ENCODE peak calls at places on chromosome 10, in ten cellular contexts. Y is GM19239; X is hippocampal formation; J is GM23248; N is AG09319; W is HT-29; H is activated CD4-positive, alpha-beta T cell treated with anti-CD3 and anti-CD28 coated beads, Interleukin-2, amount 50 U/mL, for 4 hours; B is Calu3; O is T-cell; K is endothelial cell of umbilical vein. S is an unnamed sample.
A peak's percentile ranks its signal among the peaks of the same experiment; 100 is the strongest.

GRCh38 chr10:125840955-125841354 is 17.6 kb downstream of the BCCIP start:
- DNase-seq in J (no peak), Y (no peak), X (no peak), N (no peak), O (no peak), W (no peak), H (no peak), K (peak; percentile 71), B (no peak), S (no peak)

GRCh38 chr10:6202098-6202683 is 541 bp upstream of the PFKFB3 start:
- DNase-seq in J (no peak), N (no peak), X (no peak), Y (no peak), H (no peak), O (no peak), B (no peak), K (no peak), W (no peak), S (no peak)

GRCh38 chr10:31622993-31623392 is 304.0 kb downstream of the ZEB1 start:
- DNase-seq in Y (no peak), K (no peak), J (peak; percentile 93), N (peak; percentile 96), W (no peak), O (no peak), H (no peak), X (no peak), B (no peak), S (no peak)

GRCh38 chr10:60943372-60944158 is 420 bp downstream of the RHOBTB1 start:
- DNase-seq in W (peak; percentile 66), X (peak; percentile 75), Y (no peak), O (no peak), N (no peak), K (peak; percentile 71), H (no peak), B (peak; percentile 66), J (peak; percentile 73), S (peak; percentile 40)

GRCh38 chr10:24209946-24210491 is 1.1 kb downstream of the KIAA1217 start:
- DNase-seq in N (no peak), Y (no peak), W (peak; percentile 38), J (peak; percentile 78), K (peak; percentile 2), X (no peak), H (no peak), O (no peak), B (peak; percentile 14), S (peak; percentile 81)

GRCh38 chr10:75019360-75019759 is 92.1 kb upstream of the SAMD8 start:
- DNase-seq in X (no peak), N (no peak), K (peak; percentile 42), B (no peak), H (no peak), Y (no peak), W (peak; percentile 47), O (no peak), J (peak; percentile 59), S (no peak)

GRCh38 chr10:125578658-125579315 is 104.2 kb downstream of the TEX36 start:
- DNase-seq in J (peak; percentile 43), H (no peak), Y (no peak), X (no peak), N (no peak), O (no peak), W (no peak), K (no peak), B (no peak), S (no peak)

GRCh38 chr10:123948030-123948823 is 56.6 kb upstream of the CPXM2 start:
- DNase-seq in O (no peak), X (no peak), Y (no peak), B (no peak), J (no peak), W (no peak), H (no peak), K (no peak), N (no peak), S (no peak)

GRCh38 chr10:104311184-104311720 is 27.0 kb downstream of the ITPRIP start:
- DNase-seq in Y (no peak), W (no peak), O (no peak), B (no peak), X (no peak), N (no peak), H (no peak), K (no peak), J (no peak), S (no peak)

GRCh38 chr10:100057948-100058347 is 23.7 kb downstream of the CPN1 start:
- DNase-seq in O (no peak), X (no peak), J (no peak), K (no peak), Y (no peak), B (no peak), W (no peak), N (no peak), H (no peak), S (no peak)

GRCh38 chr10:116269612-116270011 is 3.4 kb downstream of the GFRA1 start:
- DNase-seq in Y (no peak), B (no peak), J (peak; percentile 16), X (no peak), H (no peak), W (no peak), O (no peak), N (no peak), K (no peak), S (no peak)

GRCh38 chr10:88783734-88784133 is 18.8 kb upstream of the LIPM start:
- DNase-seq in J (no peak), H (no peak), W (no peak), K (no peak), Y (no peak), B (no peak), N (no peak), X (no peak), O (no peak), S (no peak)

S was measured in GM13977.